ENCODE peak calls at places on chromosomes 3 and 15, in six cellular contexts. B is esophagus squamous epithelium; N is Panc1; S is naive thymus-derived CD4-positive, alpha-beta T cell; O is A549; V is K562. D is an unnamed sample. For H3K9me3, the result is how much of the 10 kb centered on the place peaks cover.

GRCh38 chr3:184738982-184739381 is 27.1 kb upstream of the MAGEF1 start:
- DNase-seq in B (no peak), N (no peak), S (no peak), O (no peak), V (no peak), D (no peak)

GRCh38 chr3:17162116-17162515 is 277.4 kb downstream of the PLCL2 start:
- DNase-seq in B (no peak), N (no peak), S (no peak), O (no peak), V (no peak), D (no peak)

GRCh38 chr15:58115692-58116091 is 22.5 kb upstream of the AQP9 start:
- DNase-seq in B (no peak), N (no peak), S (no peak), O (peak), V (peak), D (peak)

GRCh38 chr3:126034481-126035361 is 49.2 kb downstream of the SLC41A3 start:
- DNase-seq in B (no peak), N (no peak), S (no peak), O (no peak), V (no peak), D (no peak)

GRCh38 chr3:186589856-186590579 is 19.5 kb downstream of the DNAJB11 start:
- DNase-seq in B (no peak), N (no peak), S (no peak), O (peak), V (no peak), D (no peak)

GRCh38 chr3:124751501-124751900 is 21.2 kb downstream of the UMPS start:
- DNase-seq in B (no peak), N (no peak), S (no peak), O (no peak), V (no peak), D (no peak)

GRCh38 chr3:139572847-139573672 is 33.5 kb upstream of the RBP1 start:
- DNase-seq in B (no peak), N (no peak), S (no peak), O (no peak), V (no peak), D (peak)

GRCh38 chr3:186316666-186317260 is 45.3 kb downstream of the DGKG start:
- DNase-seq in B (no peak), N (no peak), S (no peak), O (no peak), V (no peak), D (no peak)

GRCh38 chr15:22839046-22839705 is 710 bp downstream of the NIPA2 start:
- DNase-seq in B (no peak), N (no peak), S (peak), O (no peak), V (no peak), D (no peak)

GRCh38 chr3:14177580-14178246 is 688 bp downstream of the XPC start:
- DNase-seq in B (no peak), N (no peak), S (no peak), O (no peak), V (no peak), D (no peak)

GRCh38 chr15:61584410-61584809 is 355.3 kb upstream of the RORA start:
- DNase-seq in B (no peak), N (no peak), S (no peak), O (no peak), V (no peak), D (no peak)

GRCh38 chr15:75065467-75065850 is 42.1 kb downstream of the PPCDC start:
- DNase-seq in B (no peak), N (no peak), S (no peak), O (no peak), V (peak), D (peak)

GRCh38 chr3:69204315-69204957 is 82.0 kb upstream of the LMOD3 start:
- DNase-seq in B (no peak), N (no peak), S (no peak), O (peak), V (no peak), D (peak)

GRCh38 chr3:53024315-53024714 is 21.6 kb downstream of the SFMBT1 start:
- DNase-seq in B (no peak), N (no peak), S (no peak), O (no peak), V (no peak), D (no peak)

GRCh38 chr3:124758851-124759635 is 28.8 kb downstream of the UMPS start:
- DNase-seq in B (no peak), N (no peak), S (no peak), O (no peak), V (no peak), D (no peak)

GRCh38 chr3:126130981-126131750 is 47.2 kb upstream of the SLC41A3 start:
- DNase-seq in B (no peak), N (no peak), S (no peak), O (no peak), V (no peak), D (no peak)

GRCh38 chr3:46666471-46666845 is 27.0 kb downstream of the ALS2CL start:
- DNase-seq in B (no peak), N (no peak), S (no peak), O (no peak), V (no peak), D (no peak)

GRCh38 chr3:194754091-194754490 is 68.4 kb downstream of the FAM43A start:
- DNase-seq in B (no peak), N (no peak), S (no peak), O (no peak), V (no peak), D (no peak)

GRCh38 chr3:78645628-78646310 is 1122.0 kb downstream of the ROBO1 start:
- DNase-seq in B (no peak), N (peak), S (no peak), O (peak), V (peak), D (peak)

GRCh38 chr3:97121386-97121785 is 307.0 kb downstream of the EPHA6 start:
- DNase-seq in B (no peak), N (no peak), S (no peak), O (no peak), V (no peak), D (no peak)

GRCh38 chr3:185308126-185308754 is 54.4 kb upstream of the EHHADH start:
- DNase-seq in B (no peak), N (peak), S (peak), O (peak), V (peak), D (peak)

GRCh38 chr15:77012868-77013267 is 17.9 kb downstream of the PSTPIP1 start:
- DNase-seq in B (no peak), N (no peak), S (peak), O (no peak), V (no peak), D (no peak)

GRCh38 chr15:27219636-27220035 is 248.7 kb downstream of the GABRG3 start:
- DNase-seq in B (no peak), N (no peak), S (no peak), O (no peak), V (no peak), D (no peak)

GRCh38 chr15:27222479-27222878 is 251.5 kb downstream of the GABRG3 start:
- DNase-seq in B (no peak), N (no peak), S (no peak), O (peak), V (no peak), D (no peak)

GRCh38 chr15:27220199-27220598 is 249.2 kb downstream of the GABRG3 start:
- DNase-seq in B (no peak), N (no peak), S (no peak), O (no peak), V (no peak), D (no peak)

GRCh38 chr15:27223166-27223565 is 252.2 kb downstream of the GABRG3 start:
- DNase-seq in B (no peak), N (no peak), S (no peak), O (no peak), V (no peak), D (no peak)
- H3K9me3 ChIP-seq in B (under half), N (under half), S (under half), O (under half), V (under half), D (under half)

GRCh38 chr15:49558924-49559323 is 61.7 kb downstream of the FAM227B start:
- DNase-seq in B (no peak), N (no peak), S (no peak), O (no peak), V (no peak), D (no peak)
- H3K9me3 ChIP-seq in B (under half), N (under half), S (under half), O (under half), V (under half), D (under half)

DNA sequence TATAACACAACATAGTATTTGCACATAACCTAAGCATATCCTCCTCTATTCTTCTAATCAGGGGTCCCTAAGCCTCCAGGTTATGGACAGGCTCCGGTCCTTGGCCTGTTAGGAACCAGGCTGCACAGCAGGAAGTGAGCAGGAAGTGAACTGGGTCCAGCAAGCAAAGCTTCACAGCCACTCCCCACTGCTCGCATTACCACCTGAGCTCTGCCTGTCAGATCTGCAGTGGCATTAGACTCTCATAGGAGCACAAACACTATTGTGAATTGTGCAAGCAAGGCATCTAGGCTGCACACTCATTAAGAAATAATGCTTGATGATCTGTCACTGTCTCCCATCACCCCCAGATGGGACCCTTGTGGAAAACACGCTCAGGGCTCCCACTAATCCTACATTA is 9.8 kb downstream of the MSL2 start:
- DNase-seq in B (no peak), N (no peak), S (no peak), O (no peak), V (no peak), D (no peak)
- H3K9me3 ChIP-seq in B (under half), N (under half), S (under half), O (under half), V (under half), D (under half)

GRCh38 chr3:19967812-19968211 is 20.9 kb downstream of the RAB5A start:
- DNase-seq in B (no peak), N (no peak), S (no peak), O (no peak), V (no peak), D (no peak)
- H3K9me3 ChIP-seq in B (under half), N (under half), S (under half), O (under half), V (under half), D (under half)

GRCh38 chr3:31653464-31653863 is 120.7 kb downstream of the STT3B start:
- DNase-seq in B (no peak), N (no peak), S (no peak), O (no peak), V (no peak), D (no peak)
- H3K9me3 ChIP-seq in B (under half), N (under half), S (half or more), O (half or more), V (under half), D (half or more)